ENCODE peak calls at places on chromosomes 1 and 21, in six cellular contexts. C, E, T, G, J and R are unnamed samples. For H3K36me3 and H3K27me3, the result is how much of the 10 kb centered on the place peaks cover.

GRCh38 chr21:34639882-34640788 is 25.2 kb upstream of the RCAN1 start:
- DNase-seq in E (no peak), J (no peak), T (no peak), G (no peak), C (no peak), R (no peak)

GRCh38 chr1:186194107-186194756 is 180.8 kb downstream of the TPR start:
- DNase-seq in J (no peak), T (no peak), G (no peak), C (no peak), E (no peak), R (no peak)

GRCh38 chr1:181557313-181557712 is 74.0 kb downstream of the CACNA1E start:
- DNase-seq in G (no peak), J (no peak), C (no peak), T (no peak), E (no peak), R (no peak)

GRCh38 chr1:101407505-101408211 is 170.8 kb downstream of the S1PR1 start:
- DNase-seq in G (no peak), E (no peak), J (no peak), C (no peak), T (no peak), R (no peak)

GRCh38 chr1:34460193-34460592 is 283.5 kb downstream of the C1orf94 start:
- DNase-seq in J (peak), E (no peak), T (peak), C (no peak), G (no peak), R (peak)

GRCh38 chr1:10939654-10940450 is 72.6 kb upstream of the TARDBP start:
- DNase-seq in T (no peak), E (no peak), G (no peak), C (peak), J (peak), R (no peak)

GRCh38 chr1:171590022-171590421 is 32.0 kb upstream of the MYOCOS start:
- DNase-seq in T (no peak), E (no peak), G (no peak), J (no peak), C (no peak), R (no peak)

GRCh38 chr1:9670085-9670484 is 18.6 kb downstream of the PIK3CD start:
- DNase-seq in E (no peak), C (no peak), T (no peak), G (no peak), J (no peak), R (no peak)

GRCh38 chr1:152461544-152461943 is 47.5 kb upstream of the CRNN start:
- DNase-seq in C (no peak), E (no peak), G (no peak), T (peak), J (peak), R (peak)

GRCh38 chr1:37513795-37514349 is 694 bp downstream of the MEAF6 start:
- DNase-seq in T (peak), G (no peak), C (peak), J (peak), E (no peak), R (peak)

GRCh38 chr1:43423672-43424550 is 29.8 kb downstream of the HYI start:
- DNase-seq in T (no peak), E (no peak), C (no peak), J (peak), G (no peak), R (peak)

DNA sequence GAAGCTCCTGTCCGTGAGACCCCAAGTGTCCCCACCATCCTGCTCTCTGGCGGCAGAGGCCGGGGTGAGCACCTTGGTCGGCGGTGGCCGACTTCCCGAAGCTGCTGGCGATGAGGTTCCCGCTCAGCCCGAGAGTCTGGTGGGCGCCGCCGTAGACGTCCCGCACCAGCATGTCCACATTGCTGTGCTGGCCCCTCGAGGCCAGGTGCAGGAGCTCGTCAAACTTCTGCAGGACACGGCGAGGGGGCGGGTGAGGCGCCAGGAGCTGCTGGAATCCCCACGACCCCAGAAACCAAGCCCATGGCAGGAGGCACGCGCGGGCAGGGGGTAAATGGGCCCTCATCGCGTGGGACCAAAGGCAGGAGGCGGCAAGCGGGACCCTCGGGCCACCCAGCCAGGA is 6.7 kb downstream of the PANK4 start:
- DNase-seq in C (no peak), E (no peak), T (no peak), J (no peak), G (no peak), R (no peak)
- H3K36me3 ChIP-seq in C (half or more), E (half or more), T (half or more), J (under half), G (half or more), R (under half)

DNA sequence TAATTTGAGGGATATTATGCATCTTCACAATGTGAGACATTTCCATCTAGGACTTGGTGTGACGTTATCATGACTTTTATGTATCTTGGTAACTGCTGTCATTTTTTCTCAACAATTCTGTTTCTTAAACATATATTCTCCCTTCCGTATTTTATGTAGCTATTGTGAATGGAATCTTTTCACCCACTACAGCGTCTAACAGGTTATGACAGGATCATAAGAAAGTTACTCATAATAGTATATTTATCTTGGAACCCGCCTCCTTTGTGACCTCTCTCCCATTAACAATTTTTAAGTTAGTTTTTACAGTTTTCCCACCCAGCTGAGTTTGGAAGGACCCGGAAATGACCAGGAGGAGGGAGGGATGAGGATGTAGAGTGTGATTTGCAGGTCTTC is 6.8 kb upstream of the DMRTA2 start:
- DNase-seq in C (no peak), T (no peak), G (no peak), J (no peak), E (no peak), R (peak)
- H3K27me3 ChIP-seq in C (half or more), T (under half), G (half or more), J (half or more), E (under half), R (under half)

GRCh38 chr1:228302086-228302485 is 94.2 kb downstream of the OBSCN start:
- DNase-seq in G (no peak), C (no peak), J (no peak), T (no peak), E (no peak), R (no peak)
- H3K36me3 ChIP-seq in G (under half), C (under half), J (under half), T (under half), E (half or more), R (under half)

GRCh38 chr21:25005388-25005787 is 601.9 kb downstream of the MRPL39 start:
- DNase-seq in T (no peak), E (no peak), C (no peak), G (no peak), J (no peak), R (peak)
- H3K27me3 ChIP-seq in T (under half), E (under half), C (under half), G (under half), J (under half), R (under half)

GRCh38 chr1:45615885-45616284 is 8.0 kb downstream of the CCDC17 start:
- DNase-seq in G (no peak), E (no peak), C (no peak), T (no peak), J (no peak), R (no peak)

GRCh38 chr1:45621501-45621836 is 2.4 kb downstream of the CCDC17 start:
- DNase-seq in G (no peak), E (no peak), C (no peak), T (no peak), J (no peak), R (no peak)

GRCh38 chr1:45619149-45619921 is 4.5 kb downstream of the CCDC17 start:
- DNase-seq in G (no peak), J (no peak), C (no peak), T (no peak), E (no peak), R (no peak)

GRCh38 chr1:45620588-45621500 is 3.0 kb downstream of the CCDC17 start:
- DNase-seq in G (no peak), C (no peak), J (no peak), T (no peak), E (no peak), R (no peak)

GRCh38 chr1:45617618-45618017 is 6.2 kb downstream of the CCDC17 start:
- DNase-seq in G (no peak), E (no peak), J (no peak), C (no peak), T (no peak), R (peak)
- H3K36me3 ChIP-seq in G (half or more), E (half or more), J (under half), C (half or more), T (under half), R (under half)

GRCh38 chr1:6424000-6424565 is 493 bp upstream of the ESPN start:
- DNase-seq in G (no peak), T (no peak), J (no peak), E (no peak), C (peak), R (no peak)
- H3K27me3 ChIP-seq in G (half or more), T (under half), J (half or more), E (under half), C (half or more), R (under half)